ENCODE peak calls at places on chromosomes 2 and 18, in seven cellular contexts. B is GM20000; I is cardiac muscle cell; J is RKO; O is stimulated activated CD8-positive, alpha-beta memory T cell treated with anti-CD3 and anti-CD28 coated beads, Interleukin-7, amount 100 ng/mL, for 24 hours; L is RWPE1; Z is hypothalamus. F is an unnamed sample.

GRCh38 chr2:202051499-202052161 is 18.0 kb downstream of the FZD7 start:
- DNase-seq in B (no peak), I (peak; percentile 67), J (no peak), O (no peak), L (no peak), Z (no peak), F (no peak)

GRCh38 chr2:156338578-156338977 is 6.1 kb upstream of the NR4A2 start:
- DNase-seq in B (no peak), I (no peak), J (no peak), O (no peak), L (no peak), Z (no peak), F (no peak)

GRCh38 chr18:57446322-57446721 is 11.1 kb downstream of the ONECUT2 start:
- DNase-seq in B (peak; percentile 66), I (no peak), J (no peak), O (no peak), L (no peak), Z (no peak), F (no peak)

GRCh38 chr2:45845566-45845965 is 194.1 kb downstream of the PRKCE start:
- DNase-seq in B (no peak), I (no peak), J (no peak), O (no peak), L (no peak), Z (no peak), F (no peak)

GRCh38 chr2:16290311-16291020 is 350.1 kb downstream of the MYCN start:
- DNase-seq in B (no peak), I (no peak), J (no peak), O (no peak), L (no peak), Z (no peak), F (no peak)

GRCh38 chr2:166239548-166239947 is 111.7 kb upstream of the SCN1A start:
- DNase-seq in B (no peak), I (peak; percentile 73), J (peak; percentile 63), O (no peak), L (peak; percentile 74), Z (no peak), F (no peak)

GRCh38 chr2:22276696-22277095 is 1108.3 kb upstream of the KLHL29 start:
- DNase-seq in B (no peak), I (no peak), J (no peak), O (no peak), L (no peak), Z (no peak), F (no peak)

GRCh38 chr2:188272121-188272520 is 19.6 kb upstream of the GULP1 start:
- DNase-seq in B (no peak), I (no peak), J (no peak), O (no peak), L (no peak), Z (no peak), F (no peak)

GRCh38 chr2:64525323-64525625 is 1.1 kb downstream of the AFTPH start:
- DNase-seq in B (peak; percentile 61), I (peak; percentile 11), J (peak; percentile 72), O (no peak), L (peak; percentile 26), Z (no peak), F (no peak)

GRCh38 chr2:11833601-11834000 is 87.2 kb downstream of the LPIN1 start:
- DNase-seq in B (no peak), I (peak; percentile 32), J (no peak), O (no peak), L (no peak), Z (no peak), F (no peak)